ENCODE peak calls at places on chromosome 14, in five cellular contexts. N, M, O, H and R are unnamed samples.

GRCh38 chr14:33451211-33451610 is 499.7 kb downstream of the EGLN3 start:
- DNase-seq in O (no peak), N (no peak), H (no peak), M (no peak), R (no peak)

GRCh38 chr14:94342334-94342934 is 19.3 kb upstream of the SERPINA6 start:
- DNase-seq in O (peak; percentile 100), M (peak; percentile 100), N (peak; percentile 80), H (peak; percentile 97), R (peak; percentile 96)

GRCh38 chr14:97580923-97581495 is 783.8 kb downstream of the VRK1 start:
- DNase-seq in O (no peak), N (no peak), M (no peak), H (no peak), R (no peak)

GRCh38 chr14:100030441-100031153 is 34.6 kb upstream of the EVL start:
- DNase-seq in H (no peak), O (peak; percentile 90), M (peak; percentile 76), N (peak; percentile 25), R (peak; percentile 44)

GRCh38 chr14:71135496-71135895 is 228.2 kb downstream of the PCNX1 start:
- DNase-seq in H (no peak), N (no peak), M (no peak), O (no peak), R (no peak)

GRCh38 chr14:85732031-85732430 is 202.1 kb downstream of the FLRT2 start:
- DNase-seq in H (no peak), M (no peak), N (no peak), O (peak; percentile 39), R (no peak)

GRCh38 chr14:34227834-34228662 is 234.0 kb downstream of the SPTSSA start:
- DNase-seq in O (peak; percentile 64), N (peak; percentile 75), M (peak; percentile 33), H (peak; percentile 52), R (peak; percentile 90)

GRCh38 chr14:24058260-24058950 is 6.6 kb downstream of the CARMIL3 start:
- DNase-seq in O (peak; percentile 76), M (peak; percentile 66), N (peak; percentile 78), H (peak; percentile 43), R (no peak)

GRCh38 chr14:89378119-89378518 is 38.9 kb downstream of the FOXN3 start:
- DNase-seq in M (no peak), N (peak; percentile 28), O (peak; percentile 28), H (no peak), R (peak; percentile 31)

GRCh38 chr14:88232783-88233182 is 90.3 kb downstream of the KCNK10 start:
- DNase-seq in H (no peak), M (no peak), N (no peak), O (no peak), R (no peak)

GRCh38 chr14:67436006-67436866 is 24.3 kb upstream of the PLEK2 start:
- DNase-seq in H (no peak), N (no peak), O (no peak), M (no peak), R (no peak)

GRCh38 chr14:36070056-36071043 is 106.2 kb downstream of the PTCSC3 start:
- DNase-seq in N (peak; percentile 57), H (no peak), M (peak; percentile 73), O (peak; percentile 71), R (no peak)

GRCh38 chr14:67694791-67695393 is 672 bp downstream of the RDH11 start:
- DNase-seq in O (peak; percentile 87), N (peak; percentile 95), H (peak; percentile 77), M (peak; percentile 87), R (no peak)

GRCh38 chr14:32203928-32204357 is 874 bp upstream of the RNU6-8 start:
- DNase-seq in N (no peak), H (no peak), M (no peak), O (peak; percentile 6), R (no peak)

GRCh38 chr14:83975435-83976222 is 1554.3 kb upstream of the FLRT2 start:
- DNase-seq in N (no peak), H (no peak), O (peak; percentile 48), M (no peak), R (no peak)

GRCh38 chr14:21103710-21104447 is 3.0 kb downstream of the TMEM253 start:
- DNase-seq in O (peak; percentile 98), H (peak; percentile 84), N (peak; percentile 93), M (peak; percentile 88), R (peak; percentile 97)
- TF ChIP-seq CTCF in O (peak; percentile 77), H (peak; percentile 67), N (peak; percentile 56), M (peak; percentile 74), R (peak; percentile 95)

DNA sequence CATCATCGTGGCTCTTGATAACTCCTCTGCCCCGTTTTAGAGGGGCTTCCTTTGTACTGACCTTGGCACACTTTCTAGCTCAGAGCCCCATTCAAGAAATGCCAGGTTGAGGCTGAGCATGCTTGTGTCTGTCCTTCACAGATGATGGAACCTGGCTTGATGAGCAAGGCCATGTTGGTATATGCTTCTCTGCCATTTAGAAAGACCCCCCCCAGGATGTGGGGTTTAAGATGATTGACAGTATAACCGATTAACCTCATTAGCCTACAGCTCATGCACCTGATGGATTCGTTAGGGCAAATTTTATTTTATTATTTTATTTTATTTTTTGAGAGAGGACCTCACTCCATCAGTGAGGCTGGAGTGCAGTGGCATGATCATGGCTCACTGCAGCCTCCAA is 21.0 kb downstream of the BATF start:
- DNase-seq in O (no peak), M (no peak), H (no peak), N (no peak), R (no peak)
- H3K4me3 ChIP-seq in O (no peak overlapping the region), M (no peak overlapping the region), H (no peak overlapping the region), N (no peak overlapping the region), R (no peak overlapping the region)

DNA sequence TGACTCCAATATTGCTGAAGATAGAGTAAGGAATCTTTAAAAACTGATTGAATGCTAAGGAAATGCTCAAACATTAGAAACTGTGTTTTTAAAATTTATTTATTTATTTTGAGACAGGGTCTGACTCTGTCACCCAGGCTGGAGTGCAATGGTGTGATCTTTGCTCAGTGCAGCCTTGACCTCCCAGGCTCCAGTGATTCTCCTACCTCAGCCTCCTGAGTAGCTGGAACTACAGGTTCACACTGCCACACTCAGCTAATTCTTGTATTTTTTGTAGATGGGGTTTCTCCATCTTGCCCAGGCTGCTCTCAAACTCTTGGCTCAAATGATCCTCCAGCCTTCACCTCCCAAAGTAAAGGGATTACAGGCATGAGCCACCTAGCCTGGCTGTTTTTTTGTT is 3.3 kb upstream of the DCAF5 start:
- DNase-seq in H (no peak), O (no peak), N (no peak), M (no peak), R (no peak)
- TF ChIP-seq CTCF in H (no peak), O (no peak), N (no peak), M (no peak), R (no peak)

DNA sequence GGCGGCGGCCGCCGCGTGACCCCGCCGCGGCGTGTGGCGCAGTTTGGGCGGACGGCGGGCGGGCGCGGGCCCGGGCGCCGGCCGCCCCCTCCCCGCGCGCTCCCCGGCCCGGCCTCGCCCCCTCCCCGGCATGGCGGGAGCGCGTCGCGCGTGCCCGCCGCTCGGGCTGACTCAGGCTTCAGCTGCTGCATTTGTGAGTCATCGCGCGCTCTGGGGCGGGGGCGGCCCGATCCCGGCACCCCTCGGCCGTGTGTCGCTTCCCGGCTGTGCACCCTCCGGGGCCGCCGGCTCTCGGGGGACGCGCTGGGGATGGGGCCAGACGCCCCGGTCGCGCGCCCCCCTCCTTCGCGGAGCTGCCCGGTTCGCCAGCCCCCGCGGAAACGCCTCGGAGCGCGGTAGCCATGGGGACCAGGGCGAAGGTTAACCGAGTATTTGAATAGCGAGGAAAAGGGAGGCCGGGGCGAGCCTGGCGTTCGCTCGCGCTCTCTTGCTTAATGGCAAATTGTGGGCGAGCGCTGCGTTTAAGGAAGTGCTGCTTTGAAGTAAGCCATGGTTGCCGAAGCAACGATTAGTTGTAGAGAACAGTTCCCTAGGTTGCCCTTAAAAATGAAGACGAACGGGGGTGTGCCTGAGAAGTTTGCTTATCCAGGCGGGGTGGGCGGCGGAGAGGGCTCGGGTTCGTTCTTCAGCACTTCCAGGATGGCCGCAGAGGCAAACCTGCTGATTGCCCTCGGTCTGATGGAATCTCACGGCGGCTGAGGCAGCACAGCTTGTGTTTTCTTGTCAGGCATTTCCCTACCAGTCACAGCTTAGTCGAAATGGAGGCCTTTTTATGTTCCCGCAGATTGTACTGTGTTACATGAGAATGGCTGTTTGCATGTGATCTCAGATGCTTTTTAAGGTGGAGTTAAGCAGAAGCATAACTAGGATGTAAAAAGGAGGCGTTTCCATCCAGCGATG is 887 bp downstream of the EIF5 start:
- DNase-seq in O (peak; percentile 68), H (no peak), N (no peak), M (peak; percentile 20), R (peak; percentile 68)
- H3K4me3 ChIP-seq in O (peak overlapping the region; percentile 89), H (peak overlapping the region; percentile 77), N (peak overlapping the region; percentile 93), M (peak overlapping the region; percentile 78), R (peak overlapping the region; percentile 97)

DNA sequence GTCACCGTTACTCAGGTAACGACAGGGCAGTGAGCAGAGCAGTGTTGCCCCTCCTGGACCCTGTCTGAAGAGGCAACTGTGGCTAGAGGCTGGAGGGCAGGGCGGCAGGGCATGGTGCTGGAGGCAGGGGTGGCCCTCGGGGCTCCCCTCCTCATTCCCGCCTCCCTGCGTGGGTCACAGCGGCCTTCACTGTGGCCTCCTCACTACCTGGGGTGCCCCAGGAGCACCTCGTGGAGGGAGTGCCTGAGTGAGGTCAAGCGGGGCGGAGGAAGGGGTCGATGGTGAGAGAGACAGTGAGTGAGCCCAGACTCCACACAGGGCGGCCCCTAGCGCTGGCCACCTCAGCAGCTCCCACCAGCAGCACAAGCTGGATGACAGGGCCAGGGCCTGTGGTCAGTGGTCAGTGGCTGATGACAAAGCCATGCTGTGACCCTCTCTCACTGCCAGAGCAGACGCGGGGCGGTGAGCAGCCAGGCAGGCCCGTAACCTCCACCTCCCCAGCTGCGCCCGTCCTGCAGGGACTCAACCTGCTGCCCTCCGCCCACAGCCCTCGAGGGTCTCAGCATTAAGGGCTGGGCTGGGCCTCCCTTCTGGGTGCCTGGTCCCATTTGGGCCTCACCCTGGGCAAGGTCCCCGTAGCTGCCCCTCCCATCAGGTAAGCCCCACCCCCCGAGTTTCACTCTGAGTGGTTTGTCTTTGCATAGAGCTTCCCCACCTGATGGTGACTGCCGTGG is 17.8 kb downstream of the GPR132 start:
- DNase-seq in H (no peak), N (no peak), M (no peak), O (no peak), R (no peak)
- TF ChIP-seq CTCF in H (no peak), N (no peak), M (no peak), O (no peak), R (no peak)

DNA sequence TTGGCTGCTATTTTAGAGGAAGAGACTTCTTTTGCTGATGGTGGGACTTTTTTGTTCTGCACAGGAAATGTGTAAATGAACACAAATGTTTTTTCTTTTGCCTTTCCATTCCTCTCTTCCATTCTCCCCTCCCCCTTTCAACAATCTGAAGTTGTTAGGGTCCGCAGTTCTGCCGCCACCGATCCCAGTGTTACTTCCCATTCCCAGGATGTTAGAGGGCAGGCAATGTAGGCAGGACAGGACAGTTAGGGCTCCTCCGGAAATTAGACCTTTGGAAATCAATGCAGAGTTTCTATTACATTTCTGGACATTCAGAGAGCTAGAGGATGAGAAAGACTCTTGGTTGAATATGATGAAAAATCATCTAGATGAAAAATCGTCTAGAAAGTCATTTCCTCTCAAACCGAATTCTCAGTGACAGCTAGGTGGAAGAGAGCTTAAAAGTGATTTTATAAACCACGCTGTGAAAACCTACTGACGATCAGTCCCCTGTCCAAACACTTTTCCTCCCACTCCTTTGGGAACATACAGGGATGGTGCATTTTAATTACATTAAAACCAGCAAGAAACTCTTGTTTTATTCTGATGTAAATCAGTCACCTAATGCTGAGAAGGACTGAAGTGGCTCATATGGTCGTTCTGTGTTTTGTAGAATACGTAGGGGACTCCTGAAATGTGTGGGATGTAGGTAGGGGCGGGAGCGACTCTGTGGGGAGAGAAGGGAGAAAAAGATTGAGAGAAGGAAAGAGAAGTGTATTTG is 17.9 kb downstream of the FOXG1 start:
- DNase-seq in N (no peak), H (no peak), M (no peak), O (no peak), R (no peak)
- H3K4me3 ChIP-seq in N (no peak overlapping the region), H (no peak overlapping the region), M (peak overlapping the region; percentile 52), O (peak overlapping the region; percentile 41), R (no peak overlapping the region)